ENCODE peak calls at places on chromosomes 11 and 22, in five cellular contexts. One of them, this sample, is unnamed.

GRCh38 chr11:77633856-77634425 is 3.7 kb downstream of the CLNS1A start:
- DNase-seq in IMR-90: no peak
- DNase-seq in neuronal stem cell: no peak
- DNase-seq in H9: no peak
- DNase-seq in H1: no peak
- DNase-seq in this sample: no peak

GRCh38 chr22:48745842-48746788 is 1081.6 kb downstream of the BRD1 start:
- DNase-seq in IMR-90: no peak
- DNase-seq in H1: peak
- DNase-seq in neuronal stem cell: no peak
- DNase-seq in H9: peak
- DNase-seq in this sample: no peak

GRCh38 chr11:57644748-57645715 is 4.7 kb downstream of the YPEL4 start:
- DNase-seq in IMR-90: peak
- DNase-seq in H9: peak
- DNase-seq in neuronal stem cell: peak
- DNase-seq in H1: peak
- DNase-seq in this sample: peak

GRCh38 chr22:32355760-32356159 is 1.9 kb upstream of the RFPL3 start:
- DNase-seq in H1: no peak
- DNase-seq in neuronal stem cell: no peak
- DNase-seq in IMR-90: no peak
- DNase-seq in H9: no peak
- DNase-seq in this sample: no peak

GRCh38 chr22:32205974-32206773 is 1.3 kb upstream of the RFPL2 start:
- DNase-seq in IMR-90: no peak
- DNase-seq in neuronal stem cell: no peak
- DNase-seq in H1: peak
- DNase-seq in H9: peak
- DNase-seq in this sample: no peak

GRCh38 chr11:8833568-8834275 is 77.3 kb upstream of the AKIP1 start:
- DNase-seq in neuronal stem cell: no peak
- DNase-seq in H9: no peak
- DNase-seq in H1: no peak
- DNase-seq in IMR-90: peak
- DNase-seq in this sample: peak

GRCh38 chr22:45757068-45757467 is 85.4 kb downstream of the ATXN10 start:
- DNase-seq in IMR-90: peak
- DNase-seq in H9: peak
- DNase-seq in neuronal stem cell: peak
- DNase-seq in H1: peak
- DNase-seq in this sample: no peak

GRCh38 chr11:57425565-57426438 is 1.1 kb downstream of the SLC43A3 start:
- DNase-seq in H9: no peak
- DNase-seq in H1: no peak
- DNase-seq in neuronal stem cell: no peak
- DNase-seq in IMR-90: peak
- DNase-seq in this sample: peak

GRCh38 chr11:7514099-7514725 is 413 bp downstream of the PPFIBP2 start:
- DNase-seq in IMR-90: no peak
- DNase-seq in H9: no peak
- DNase-seq in neuronal stem cell: no peak
- DNase-seq in H1: no peak
- DNase-seq in this sample: peak
- H4K91ac ChIP-seq in IMR-90: no peak
- H4K91ac ChIP-seq in H9: no peak
- H4K91ac ChIP-seq in neuronal stem cell: no peak
- H4K91ac ChIP-seq in H1: no peak
- H4K91ac ChIP-seq in this sample: no peak

DNA sequence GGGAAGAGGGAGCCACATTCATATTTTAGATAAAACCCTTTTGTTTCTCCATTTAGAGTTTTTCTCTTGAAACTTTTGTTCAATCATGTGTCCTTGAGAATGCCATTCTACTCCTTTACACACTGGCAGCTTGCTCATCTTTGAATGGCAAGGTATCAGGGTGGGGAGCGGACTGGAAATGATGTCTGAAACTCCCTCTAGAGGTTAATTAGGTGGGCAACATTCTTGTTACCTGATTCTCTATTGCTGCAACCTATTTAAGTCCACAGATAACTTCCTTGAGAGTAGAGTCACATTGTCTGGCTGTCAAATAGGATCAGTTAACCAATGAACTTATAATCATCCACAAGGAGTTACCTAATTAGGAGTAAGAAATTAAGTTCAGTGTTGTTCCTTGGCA is 533.6 kb upstream of the API5 start:
- DNase-seq in H1: no peak
- DNase-seq in neuronal stem cell: no peak
- DNase-seq in H9: peak
- DNase-seq in IMR-90: no peak
- DNase-seq in this sample: no peak
- H2AK5ac ChIP-seq in H1: no peak
- H2AK5ac ChIP-seq in neuronal stem cell: no peak
- H2AK5ac ChIP-seq in H9: no peak
- H2AK5ac ChIP-seq in IMR-90: no peak
- H2AK5ac ChIP-seq in this sample: no peak

DNA sequence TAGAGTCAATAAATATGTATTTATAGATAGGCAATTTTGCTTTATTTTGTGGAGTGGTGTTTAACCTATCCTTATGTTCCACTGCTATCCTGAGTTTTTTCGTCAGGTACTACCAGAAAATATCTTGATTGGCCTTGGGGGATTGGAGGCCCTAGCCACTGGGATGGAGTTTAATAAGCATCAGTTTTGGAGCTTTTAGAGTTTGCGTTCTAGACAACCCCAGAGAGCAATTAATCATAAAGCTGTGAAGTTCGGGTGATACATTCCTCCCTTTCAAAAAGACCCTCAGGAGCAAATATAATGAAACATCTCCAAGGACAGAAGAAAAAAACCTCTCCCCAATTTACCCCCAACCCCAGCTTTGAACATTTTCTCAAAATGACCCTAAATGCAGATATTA is at the start of gene OR5A1:
- DNase-seq in neuronal stem cell: no peak
- DNase-seq in H9: no peak
- DNase-seq in H1: no peak
- DNase-seq in IMR-90: no peak
- DNase-seq in this sample: no peak
- H3K14ac ChIP-seq in neuronal stem cell: no peak
- H3K14ac ChIP-seq in H9: no peak
- H3K14ac ChIP-seq in H1: no peak
- H3K14ac ChIP-seq in IMR-90: no peak
- H3K14ac ChIP-seq in this sample: no peak

GRCh38 chr22:39434243-39434653 is 22.6 kb upstream of the MGAT3 start:
- DNase-seq in neuronal stem cell: no peak
- DNase-seq in H1: no peak
- DNase-seq in IMR-90: no peak
- DNase-seq in H9: no peak
- DNase-seq in this sample: no peak

GRCh38 chr22:39435616-39436015 is 21.2 kb upstream of the MGAT3 start:
- DNase-seq in neuronal stem cell: no peak
- DNase-seq in IMR-90: no peak
- DNase-seq in H9: no peak
- DNase-seq in H1: no peak
- DNase-seq in this sample: no peak

GRCh38 chr22:39434721-39435120 is 22.1 kb upstream of the MGAT3 start:
- DNase-seq in H9: no peak
- DNase-seq in IMR-90: no peak
- DNase-seq in H1: no peak
- DNase-seq in neuronal stem cell: no peak
- DNase-seq in this sample: no peak

GRCh38 chr22:39439170-39439569 is 17.6 kb upstream of the MGAT3 start:
- DNase-seq in neuronal stem cell: no peak
- DNase-seq in H1: no peak
- DNase-seq in IMR-90: peak
- DNase-seq in H9: no peak
- DNase-seq in this sample: peak

GRCh38 chr22:39437836-39438704 is 18.7 kb upstream of the MGAT3 start:
- DNase-seq in H1: no peak
- DNase-seq in IMR-90: no peak
- DNase-seq in neuronal stem cell: no peak
- DNase-seq in H9: no peak
- DNase-seq in this sample: no peak
- H4K91ac ChIP-seq in H1: peak
- H4K91ac ChIP-seq in IMR-90: peak
- H4K91ac ChIP-seq in neuronal stem cell: no peak
- H4K91ac ChIP-seq in H9: no peak
- H4K91ac ChIP-seq in this sample: no peak

DNA sequence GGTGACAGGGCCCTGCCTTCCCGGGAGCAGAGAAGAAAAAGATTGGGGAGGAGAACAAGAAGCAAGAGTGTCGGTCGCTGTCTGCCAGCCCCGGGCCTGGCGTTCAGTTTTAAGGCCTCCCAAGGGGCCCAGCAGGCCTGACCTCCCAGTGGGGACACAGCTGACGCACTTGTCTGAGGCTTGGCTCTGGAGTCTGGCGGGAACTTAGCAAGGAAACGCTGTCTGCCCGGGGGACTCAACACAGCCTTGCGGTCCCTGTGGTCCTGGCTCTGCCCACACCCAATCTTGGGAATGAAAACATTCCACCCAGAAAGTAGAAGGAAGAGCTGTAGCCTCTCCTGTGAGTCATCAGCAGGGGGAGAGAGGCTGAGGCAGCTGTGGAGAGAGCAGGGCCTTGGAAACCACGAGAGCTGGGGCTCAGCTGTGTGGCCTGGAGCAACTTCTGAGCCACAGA is 54.4 kb downstream of the TRAF6 start:
- DNase-seq in IMR-90: peak
- DNase-seq in neuronal stem cell: peak
- DNase-seq in H9: no peak
- DNase-seq in H1: no peak
- DNase-seq in this sample: peak
- H2AK5ac ChIP-seq in IMR-90: peak
- H2AK5ac ChIP-seq in neuronal stem cell: peak
- H2AK5ac ChIP-seq in H9: no peak
- H2AK5ac ChIP-seq in H1: no peak
- H2AK5ac ChIP-seq in this sample: peak

DNA sequence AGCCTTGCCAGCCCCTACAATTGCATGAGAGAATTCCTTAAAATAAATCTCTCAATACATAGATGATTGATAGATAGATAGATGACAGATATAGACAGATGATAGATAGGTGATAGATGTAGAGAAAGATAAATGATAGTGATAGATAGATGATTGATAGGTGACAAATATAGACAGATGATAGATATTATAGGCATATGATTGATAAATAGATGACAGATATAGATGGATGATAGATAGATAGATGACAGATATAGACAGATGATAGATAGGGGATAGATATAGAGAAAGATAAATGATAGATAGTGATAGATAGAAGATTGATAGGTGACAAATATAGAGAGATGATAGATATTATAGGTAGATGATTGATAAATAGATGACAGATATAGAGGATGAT is 564.6 kb downstream of the ETS1 start:
- DNase-seq in neuronal stem cell: no peak
- DNase-seq in IMR-90: no peak
- DNase-seq in H9: no peak
- DNase-seq in H1: no peak
- DNase-seq in this sample: no peak
- H3K14ac ChIP-seq in neuronal stem cell: no peak
- H3K14ac ChIP-seq in IMR-90: no peak
- H3K14ac ChIP-seq in H9: no peak
- H3K14ac ChIP-seq in H1: no peak
- H3K14ac ChIP-seq in this sample: no peak